ENCODE peak calls at places on chromosomes 2 and 18, in nine cellular contexts. One of them, this sample, is unnamed.

GRCh38 chr18:34767601-34768027 is 57.5 kb downstream of the DTNA start:
- DNase-seq in T-helper 22 cell: no peak
- DNase-seq in left kidney: no peak
- DNase-seq in ELF-1: no peak
- DNase-seq in PC-3: peak
- DNase-seq in amniotic stem cell: no peak
- DNase-seq in SHP77 treated with DMSO at 0.1 percent for 48 hours: no peak
- DNase-seq in stimulated activated CD4-positive, alpha-beta T cell treated with anti-CD3 and anti-CD28 coated beads, Interleukin-15, amount 100 ng/mL, for 24 hours: no peak
- DNase-seq in ELR: peak
- DNase-seq in this sample: no peak

GRCh38 chr2:68995911-68996310 is 17.1 kb upstream of the ANTXR1 start:
- DNase-seq in left kidney: no peak
- DNase-seq in amniotic stem cell: no peak
- DNase-seq in PC-3: no peak
- DNase-seq in stimulated activated CD4-positive, alpha-beta T cell treated with anti-CD3 and anti-CD28 coated beads, Interleukin-15, amount 100 ng/mL, for 24 hours: no peak
- DNase-seq in ELR: no peak
- DNase-seq in ELF-1: no peak
- DNase-seq in SHP77 treated with DMSO at 0.1 percent for 48 hours: no peak
- DNase-seq in T-helper 22 cell: no peak
- DNase-seq in this sample: no peak

GRCh38 chr2:210541280-210541902 is 15.0 kb upstream of the CPS1 start:
- DNase-seq in left kidney: peak
- DNase-seq in PC-3: no peak
- DNase-seq in ELF-1: no peak
- DNase-seq in stimulated activated CD4-positive, alpha-beta T cell treated with anti-CD3 and anti-CD28 coated beads, Interleukin-15, amount 100 ng/mL, for 24 hours: no peak
- DNase-seq in amniotic stem cell: no peak
- DNase-seq in SHP77 treated with DMSO at 0.1 percent for 48 hours: no peak
- DNase-seq in ELR: no peak
- DNase-seq in T-helper 22 cell: no peak
- DNase-seq in this sample: no peak

GRCh38 chr2:132038179-132038882 is 123.4 kb downstream of the ANKRD30BL start:
- DNase-seq in amniotic stem cell: no peak
- DNase-seq in left kidney: no peak
- DNase-seq in ELR: peak
- DNase-seq in T-helper 22 cell: no peak
- DNase-seq in PC-3: no peak
- DNase-seq in SHP77 treated with DMSO at 0.1 percent for 48 hours: no peak
- DNase-seq in ELF-1: peak
- DNase-seq in stimulated activated CD4-positive, alpha-beta T cell treated with anti-CD3 and anti-CD28 coated beads, Interleukin-15, amount 100 ng/mL, for 24 hours: peak
- DNase-seq in this sample: no peak

GRCh38 chr2:213316001-213316735 is 31.9 kb downstream of the SPAG16 start:
- DNase-seq in stimulated activated CD4-positive, alpha-beta T cell treated with anti-CD3 and anti-CD28 coated beads, Interleukin-15, amount 100 ng/mL, for 24 hours: no peak
- DNase-seq in ELR: peak
- DNase-seq in left kidney: no peak
- DNase-seq in PC-3: peak
- DNase-seq in SHP77 treated with DMSO at 0.1 percent for 48 hours: no peak
- DNase-seq in ELF-1: no peak
- DNase-seq in T-helper 22 cell: no peak
- DNase-seq in amniotic stem cell: no peak
- DNase-seq in this sample: no peak

GRCh38 chr18:37684183-37684582 is 118.6 kb upstream of the CELF4 start:
- DNase-seq in PC-3: no peak
- DNase-seq in ELR: no peak
- DNase-seq in stimulated activated CD4-positive, alpha-beta T cell treated with anti-CD3 and anti-CD28 coated beads, Interleukin-15, amount 100 ng/mL, for 24 hours: no peak
- DNase-seq in amniotic stem cell: no peak
- DNase-seq in SHP77 treated with DMSO at 0.1 percent for 48 hours: no peak
- DNase-seq in left kidney: no peak
- DNase-seq in T-helper 22 cell: no peak
- DNase-seq in ELF-1: no peak
- DNase-seq in this sample: no peak

GRCh38 chr18:26438980-26439379 is 109.4 kb downstream of the KCTD1 start:
- DNase-seq in amniotic stem cell: no peak
- DNase-seq in ELF-1: no peak
- DNase-seq in PC-3: no peak
- DNase-seq in T-helper 22 cell: no peak
- DNase-seq in ELR: no peak
- DNase-seq in SHP77 treated with DMSO at 0.1 percent for 48 hours: no peak
- DNase-seq in stimulated activated CD4-positive, alpha-beta T cell treated with anti-CD3 and anti-CD28 coated beads, Interleukin-15, amount 100 ng/mL, for 24 hours: no peak
- DNase-seq in left kidney: no peak
- DNase-seq in this sample: no peak

GRCh38 chr2:211751853-211752252 is 786.7 kb downstream of the ERBB4 start:
- DNase-seq in left kidney: no peak
- DNase-seq in amniotic stem cell: no peak
- DNase-seq in ELF-1: no peak
- DNase-seq in SHP77 treated with DMSO at 0.1 percent for 48 hours: no peak
- DNase-seq in T-helper 22 cell: no peak
- DNase-seq in PC-3: no peak
- DNase-seq in ELR: peak
- DNase-seq in stimulated activated CD4-positive, alpha-beta T cell treated with anti-CD3 and anti-CD28 coated beads, Interleukin-15, amount 100 ng/mL, for 24 hours: no peak
- DNase-seq in this sample: no peak

GRCh38 chr18:11850821-11851155 is 425 bp upstream of the CHMP1B start:
- DNase-seq in PC-3: no peak
- DNase-seq in T-helper 22 cell: no peak
- DNase-seq in left kidney: peak
- DNase-seq in ELF-1: no peak
- DNase-seq in amniotic stem cell: peak
- DNase-seq in ELR: peak
- DNase-seq in stimulated activated CD4-positive, alpha-beta T cell treated with anti-CD3 and anti-CD28 coated beads, Interleukin-15, amount 100 ng/mL, for 24 hours: no peak
- DNase-seq in SHP77 treated with DMSO at 0.1 percent for 48 hours: peak
- DNase-seq in this sample: no peak

GRCh38 chr2:11495844-11496271 is 29.9 kb upstream of the E2F6 start:
- DNase-seq in SHP77 treated with DMSO at 0.1 percent for 48 hours: no peak
- DNase-seq in ELR: no peak
- DNase-seq in left kidney: peak
- DNase-seq in amniotic stem cell: no peak
- DNase-seq in PC-3: no peak
- DNase-seq in stimulated activated CD4-positive, alpha-beta T cell treated with anti-CD3 and anti-CD28 coated beads, Interleukin-15, amount 100 ng/mL, for 24 hours: no peak
- DNase-seq in T-helper 22 cell: no peak
- DNase-seq in ELF-1: peak
- DNase-seq in this sample: no peak

GRCh38 chr2:160932960-160933359 is 227.3 kb upstream of the TANK start:
- DNase-seq in PC-3: peak
- DNase-seq in stimulated activated CD4-positive, alpha-beta T cell treated with anti-CD3 and anti-CD28 coated beads, Interleukin-15, amount 100 ng/mL, for 24 hours: no peak
- DNase-seq in ELR: peak
- DNase-seq in T-helper 22 cell: no peak
- DNase-seq in SHP77 treated with DMSO at 0.1 percent for 48 hours: no peak
- DNase-seq in left kidney: no peak
- DNase-seq in amniotic stem cell: no peak
- DNase-seq in ELF-1: peak
- DNase-seq in this sample: no peak

GRCh38 chr2:147845608-147846002 is 776 bp downstream of the ACVR2A start:
- DNase-seq in PC-3: peak
- DNase-seq in amniotic stem cell: no peak
- DNase-seq in stimulated activated CD4-positive, alpha-beta T cell treated with anti-CD3 and anti-CD28 coated beads, Interleukin-15, amount 100 ng/mL, for 24 hours: no peak
- DNase-seq in ELF-1: no peak
- DNase-seq in T-helper 22 cell: no peak
- DNase-seq in ELR: peak
- DNase-seq in SHP77 treated with DMSO at 0.1 percent for 48 hours: no peak
- DNase-seq in left kidney: peak
- DNase-seq in this sample: no peak

GRCh38 chr2:8437228-8437948 is 244.5 kb upstream of the ID2 start:
- DNase-seq in ELF-1: no peak
- DNase-seq in amniotic stem cell: no peak
- DNase-seq in PC-3: peak
- DNase-seq in stimulated activated CD4-positive, alpha-beta T cell treated with anti-CD3 and anti-CD28 coated beads, Interleukin-15, amount 100 ng/mL, for 24 hours: no peak
- DNase-seq in ELR: no peak
- DNase-seq in SHP77 treated with DMSO at 0.1 percent for 48 hours: no peak
- DNase-seq in T-helper 22 cell: no peak
- DNase-seq in left kidney: no peak
- DNase-seq in this sample: no peak

GRCh38 chr2:71453404-71454220 is at the start of gene DYSF:
- DNase-seq in amniotic stem cell: no peak
- DNase-seq in ELF-1: peak
- DNase-seq in ELR: peak
- DNase-seq in PC-3: peak
- DNase-seq in SHP77 treated with DMSO at 0.1 percent for 48 hours: no peak
- DNase-seq in T-helper 22 cell: no peak
- DNase-seq in stimulated activated CD4-positive, alpha-beta T cell treated with anti-CD3 and anti-CD28 coated beads, Interleukin-15, amount 100 ng/mL, for 24 hours: peak
- DNase-seq in left kidney: peak
- DNase-seq in this sample: no peak

GRCh38 chr2:15302154-15302553 is 259.0 kb downstream of the NBAS start:
- DNase-seq in SHP77 treated with DMSO at 0.1 percent for 48 hours: no peak
- DNase-seq in T-helper 22 cell: no peak
- DNase-seq in ELF-1: no peak
- DNase-seq in stimulated activated CD4-positive, alpha-beta T cell treated with anti-CD3 and anti-CD28 coated beads, Interleukin-15, amount 100 ng/mL, for 24 hours: no peak
- DNase-seq in amniotic stem cell: no peak
- DNase-seq in ELR: no peak
- DNase-seq in PC-3: no peak
- DNase-seq in left kidney: no peak
- DNase-seq in this sample: no peak

GRCh38 chr2:119142822-119143221 is 15.7 kb downstream of the C1QL2 start:
- DNase-seq in amniotic stem cell: no peak
- DNase-seq in stimulated activated CD4-positive, alpha-beta T cell treated with anti-CD3 and anti-CD28 coated beads, Interleukin-15, amount 100 ng/mL, for 24 hours: no peak
- DNase-seq in ELF-1: no peak
- DNase-seq in ELR: no peak
- DNase-seq in left kidney: no peak
- DNase-seq in T-helper 22 cell: no peak
- DNase-seq in SHP77 treated with DMSO at 0.1 percent for 48 hours: no peak
- DNase-seq in PC-3: no peak
- DNase-seq in this sample: no peak

GRCh38 chr2:2879776-2880175 is 497.8 kb downstream of the EIPR1 start:
- DNase-seq in T-helper 22 cell: no peak
- DNase-seq in ELR: no peak
- DNase-seq in SHP77 treated with DMSO at 0.1 percent for 48 hours: no peak
- DNase-seq in ELF-1: no peak
- DNase-seq in PC-3: no peak
- DNase-seq in left kidney: peak
- DNase-seq in stimulated activated CD4-positive, alpha-beta T cell treated with anti-CD3 and anti-CD28 coated beads, Interleukin-15, amount 100 ng/mL, for 24 hours: no peak
- DNase-seq in amniotic stem cell: no peak
- DNase-seq in this sample: no peak

GRCh38 chr18:3722662-3723433 is 272.9 kb downstream of the TGIF1 start:
- DNase-seq in amniotic stem cell: no peak
- DNase-seq in SHP77 treated with DMSO at 0.1 percent for 48 hours: no peak
- DNase-seq in left kidney: no peak
- DNase-seq in PC-3: no peak
- DNase-seq in T-helper 22 cell: no peak
- DNase-seq in ELF-1: no peak
- DNase-seq in stimulated activated CD4-positive, alpha-beta T cell treated with anti-CD3 and anti-CD28 coated beads, Interleukin-15, amount 100 ng/mL, for 24 hours: no peak
- DNase-seq in ELR: no peak
- DNase-seq in this sample: no peak

GRCh38 chr2:156537147-156537546 is 101.0 kb downstream of the GPD2 start:
- DNase-seq in SHP77 treated with DMSO at 0.1 percent for 48 hours: no peak
- DNase-seq in ELR: peak
- DNase-seq in left kidney: no peak
- DNase-seq in T-helper 22 cell: no peak
- DNase-seq in amniotic stem cell: peak
- DNase-seq in ELF-1: no peak
- DNase-seq in PC-3: no peak
- DNase-seq in stimulated activated CD4-positive, alpha-beta T cell treated with anti-CD3 and anti-CD28 coated beads, Interleukin-15, amount 100 ng/mL, for 24 hours: no peak
- DNase-seq in this sample: no peak

GRCh38 chr2:124347209-124347608 is 322.1 kb downstream of the CNTNAP5 start:
- DNase-seq in amniotic stem cell: no peak
- DNase-seq in T-helper 22 cell: no peak
- DNase-seq in ELR: no peak
- DNase-seq in PC-3: no peak
- DNase-seq in ELF-1: peak
- DNase-seq in stimulated activated CD4-positive, alpha-beta T cell treated with anti-CD3 and anti-CD28 coated beads, Interleukin-15, amount 100 ng/mL, for 24 hours: no peak
- DNase-seq in left kidney: peak
- DNase-seq in SHP77 treated with DMSO at 0.1 percent for 48 hours: no peak
- DNase-seq in this sample: no peak

GRCh38 chr2:32355976-32356734 is 668 bp upstream of the BIRC6 start:
- DNase-seq in T-helper 22 cell: no peak
- DNase-seq in SHP77 treated with DMSO at 0.1 percent for 48 hours: no peak
- DNase-seq in PC-3: peak
- DNase-seq in ELF-1: no peak
- DNase-seq in stimulated activated CD4-positive, alpha-beta T cell treated with anti-CD3 and anti-CD28 coated beads, Interleukin-15, amount 100 ng/mL, for 24 hours: no peak
- DNase-seq in left kidney: no peak
- DNase-seq in amniotic stem cell: no peak
- DNase-seq in ELR: no peak
- DNase-seq in this sample: no peak

GRCh38 chr2:80167284-80167808 is 137.2 kb downstream of the LRRTM1 start:
- DNase-seq in T-helper 22 cell: no peak
- DNase-seq in ELF-1: no peak
- DNase-seq in ELR: no peak
- DNase-seq in PC-3: no peak
- DNase-seq in SHP77 treated with DMSO at 0.1 percent for 48 hours: no peak
- DNase-seq in amniotic stem cell: no peak
- DNase-seq in left kidney: no peak
- DNase-seq in stimulated activated CD4-positive, alpha-beta T cell treated with anti-CD3 and anti-CD28 coated beads, Interleukin-15, amount 100 ng/mL, for 24 hours: no peak
- DNase-seq in this sample: no peak

GRCh38 chr2:25981596-25982272 is 563 bp downstream of the KIF3C start:
- DNase-seq in T-helper 22 cell: no peak
- DNase-seq in SHP77 treated with DMSO at 0.1 percent for 48 hours: no peak
- DNase-seq in ELF-1: peak
- DNase-seq in PC-3: no peak
- DNase-seq in amniotic stem cell: no peak
- DNase-seq in stimulated activated CD4-positive, alpha-beta T cell treated with anti-CD3 and anti-CD28 coated beads, Interleukin-15, amount 100 ng/mL, for 24 hours: peak
- DNase-seq in left kidney: no peak
- DNase-seq in ELR: peak
- DNase-seq in this sample: no peak